ENCODE peak calls at places on chromosomes 3 and 15, in six cellular contexts. W is AG08396, M is T-helper 2 cell, Q is breast epithelium, V is Calu3, R is coronary artery. I is an unnamed sample.

GRCh38 chr3:160756907-160757623 is 1.0 kb downstream of the PPM1L start:
- DNase-seq in Q (no peak), R (peak), W (no peak), M (no peak), V (peak), I (no peak)

GRCh38 chr3:174116421-174116820 is 718.9 kb downstream of the NLGN1 start:
- DNase-seq in R (no peak), Q (no peak), V (no peak), W (no peak), M (no peak), I (no peak)

GRCh38 chr15:83871808-83872559 is 218.1 kb downstream of the ADAMTSL3 start:
- DNase-seq in R (no peak), W (peak), V (no peak), Q (no peak), M (peak), I (no peak)

GRCh38 chr15:81493246-81493645 is 119.2 kb upstream of the TMC3 start:
- DNase-seq in V (no peak), R (no peak), W (no peak), Q (no peak), M (no peak), I (no peak)

GRCh38 chr15:40454904-40455391 is 14.2 kb downstream of the BAHD1 start:
- DNase-seq in W (peak), V (no peak), R (no peak), M (no peak), Q (no peak), I (no peak)

GRCh38 chr3:21613372-21614070 is 137.5 kb downstream of the ZNF385D start:
- DNase-seq in W (no peak), M (no peak), Q (no peak), V (no peak), R (no peak), I (no peak)

GRCh38 chr15:68275165-68275746 is 2.3 kb upstream of the FEM1B start:
- DNase-seq in R (no peak), Q (no peak), M (no peak), W (peak), V (peak), I (no peak)

GRCh38 chr3:140723576-140723975 is 45.7 kb downstream of the TRIM42 start:
- DNase-seq in Q (no peak), W (no peak), R (no peak), M (no peak), V (no peak), I (no peak)

GRCh38 chr3:95088464-95088863 is 1025.6 kb downstream of the NSUN3 start:
- DNase-seq in V (no peak), W (no peak), M (no peak), Q (no peak), R (no peak), I (no peak)

GRCh38 chr3:148211725-148212124 is 486.0 kb upstream of the AGTR1 start:
- DNase-seq in R (no peak), Q (no peak), M (no peak), W (no peak), V (peak), I (no peak)

GRCh38 chr3:51391566-51392300 is 648 bp downstream of the RBM15B start:
- DNase-seq in V (peak), R (no peak), M (peak), Q (no peak), W (peak), I (peak)

GRCh38 chr3:8318002-8318649 is 183.5 kb upstream of the LMCD1 start:
- DNase-seq in W (peak), M (no peak), V (no peak), Q (no peak), R (no peak), I (no peak)

GRCh38 chr15:58410353-58410752 is 21.4 kb upstream of the LIPC start:
- DNase-seq in R (no peak), V (no peak), W (peak), M (peak), Q (no peak), I (peak)

GRCh38 chr15:101450561-101451145 is 38.9 kb downstream of the PCSK6 start:
- DNase-seq in V (no peak), R (no peak), W (no peak), Q (peak), M (no peak), I (no peak)

GRCh38 chr3:179000144-179000543 is 71.5 kb downstream of the ZMAT3 start:
- DNase-seq in Q (no peak), R (no peak), M (peak), W (no peak), V (no peak), I (no peak)

GRCh38 chr3:187025656-187026320 is 95.5 kb downstream of the ST6GAL1 start:
- DNase-seq in V (no peak), W (no peak), M (peak), Q (no peak), R (no peak), I (no peak)

GRCh38 chr3:148319161-148319915 is 378.4 kb upstream of the AGTR1 start:
- DNase-seq in R (no peak), Q (no peak), M (peak), W (peak), V (no peak), I (no peak)